ENCODE peak calls at places on chromosome 9, in four cellular contexts. I is mucosa of descending colon, U is OCI-LY7, N is IMR-90. R is an unnamed sample.

GRCh38 chr9:73773896-73774295 is 622.2 kb downstream of the ANXA1 start:
- DNase-seq in I (no peak), U (no peak), N (no peak), R (no peak)

GRCh38 chr9:86445636-86446035 is 91.4 kb upstream of the TUT7 start:
- DNase-seq in I (no peak), U (no peak), N (peak), R (no peak)

GRCh38 chr9:93645149-93645889 is 68.9 kb downstream of the PHF2 start:
- DNase-seq in I (no peak), U (no peak), N (no peak), R (no peak)

GRCh38 chr9:15249042-15249818 is 57.8 kb downstream of the TTC39B start:
- DNase-seq in I (no peak), U (no peak), N (peak), R (no peak)

GRCh38 chr9:101487443-101487855 is 46.2 kb upstream of the RNF20 start:
- DNase-seq in I (no peak), U (no peak), N (no peak), R (no peak)

GRCh38 chr9:83980395-83981125 is at the start of gene RMI1:
- DNase-seq in I (peak), U (peak), N (peak), R (peak)

GRCh38 chr9:82903503-82903902 is 159.4 kb downstream of the RASEF start:
- DNase-seq in I (no peak), U (no peak), N (no peak), R (peak)

GRCh38 chr9:91734371-91734981 is 215.6 kb downstream of the ROR2 start:
- DNase-seq in I (peak), U (peak), N (peak), R (peak)

GRCh38 chr9:124267271-124267807 is 9.6 kb downstream of the NEK6 start:
- DNase-seq in I (peak), U (peak), N (peak), R (no peak)

GRCh38 chr9:10265102-10265708 is 347.6 kb downstream of the PTPRD start:
- DNase-seq in I (no peak), U (no peak), N (peak), R (no peak)

GRCh38 chr9:89234186-89234585 is 55.6 kb upstream of the SHC3 start:
- DNase-seq in I (no peak), U (no peak), N (no peak), R (no peak)

GRCh38 chr9:89236955-89237573 is 58.4 kb upstream of the SHC3 start:
- DNase-seq in I (no peak), U (no peak), N (no peak), R (no peak)

DNA sequence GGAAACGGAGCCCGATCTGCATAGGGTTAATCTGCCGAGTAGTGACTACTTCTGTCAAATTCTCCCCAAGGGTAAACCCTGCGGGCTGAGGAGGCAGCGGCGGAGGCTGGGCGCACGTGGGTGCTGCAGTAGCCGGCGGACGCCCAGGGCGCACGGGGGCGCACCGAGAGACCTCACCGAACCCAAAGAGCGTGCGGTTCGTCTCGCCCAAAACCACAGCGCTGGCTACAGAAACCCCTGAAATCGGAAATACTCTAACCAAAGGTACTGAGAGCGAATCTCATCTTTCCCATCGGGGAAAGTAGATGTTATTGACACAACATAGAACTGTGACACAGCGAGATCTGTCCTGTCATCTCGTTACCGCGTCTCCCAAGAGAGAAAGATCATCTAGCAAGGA is 56.0 kb upstream of the SHC3 start:
- DNase-seq in I (no peak), U (no peak), N (peak), R (peak)
- H3K4me3 ChIP-seq in I (no peak), U (no peak), N (peak), R (no peak)

GRCh38 chr9:37037744-37038640 is 3.9 kb upstream of the PAX5 start:
- DNase-seq in I (no peak), U (peak), N (no peak), R (no peak)
- H3K4me3 ChIP-seq in I (no peak), U (peak), N (no peak), R (no peak)

GRCh38 chr9:128683340-128684064 is 5.5 kb upstream of the SET start:
- DNase-seq in I (peak), U (peak), N (peak), R (no peak)
- H3K4me3 ChIP-seq in I (peak), U (peak), N (peak), R (no peak)

DNA sequence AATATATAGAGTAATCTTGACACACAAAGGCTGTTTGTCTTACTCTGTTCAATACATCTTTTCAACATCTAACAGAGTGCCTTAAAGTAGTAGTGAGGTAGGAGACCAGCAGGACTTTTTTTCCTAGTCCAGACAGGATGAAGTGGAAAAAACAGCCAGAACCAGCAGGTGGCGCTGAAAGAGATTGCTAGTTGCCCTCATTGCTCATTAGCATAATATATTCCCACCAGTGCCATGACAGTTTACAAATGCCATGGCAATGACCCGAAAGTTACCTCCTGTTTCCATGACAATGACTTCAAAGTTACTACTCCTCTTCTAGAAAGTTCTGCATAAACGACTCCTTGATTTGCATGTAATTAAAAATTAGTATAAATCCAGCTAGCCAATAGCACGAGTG is 387.4 kb downstream of the ACTL7B start:
- DNase-seq in I (peak), U (peak), N (peak), R (peak)
- H3K4me3 ChIP-seq in I (no peak), U (no peak), N (no peak), R (no peak)

GRCh38 chr9:97907051-97907450 is 15.2 kb downstream of the TRMO start:
- DNase-seq in I (peak), U (peak), N (no peak), R (peak)
- H3K4me3 ChIP-seq in I (no peak), U (no peak), N (no peak), R (no peak)

R was measured in Jurkat, Clone E6-1.